ENCODE peak calls at places on chromosome 22, in four cellular contexts. One of them, this sample, is unnamed.

GRCh38 chr22:49647346-49648026 is 180.2 kb downstream of the BRD1 start:
- DNase-seq in neural progenitor cell: no peak
- DNase-seq in cardiac muscle cell: no peak
- DNase-seq in fibroblast of lung: no peak
- DNase-seq in this sample: no peak

GRCh38 chr22:37176464-37177061 is 11.5 kb downstream of the C1QTNF6 start:
- DNase-seq in neural progenitor cell: no peak
- DNase-seq in cardiac muscle cell: no peak
- DNase-seq in fibroblast of lung: peak; percentile 86
- DNase-seq in this sample: no peak

GRCh38 chr22:19802881-19803735 is 42.5 kb downstream of the TBX1 start:
- DNase-seq in neural progenitor cell: no peak
- DNase-seq in cardiac muscle cell: no peak
- DNase-seq in fibroblast of lung: no peak
- DNase-seq in this sample: no peak

GRCh38 chr22:19577422-19577966 is 53.3 kb upstream of the CLDN5 start:
- DNase-seq in neural progenitor cell: no peak
- DNase-seq in cardiac muscle cell: peak; percentile 11
- DNase-seq in fibroblast of lung: no peak
- DNase-seq in this sample: no peak

GRCh38 chr22:30459206-30460052 is 12.4 kb downstream of the SEC14L3 start:
- DNase-seq in neural progenitor cell: peak; percentile 75
- DNase-seq in cardiac muscle cell: peak; percentile 72
- DNase-seq in fibroblast of lung: peak; percentile 14
- DNase-seq in this sample: no peak

GRCh38 chr22:20011123-20011992 is 5.3 kb downstream of the ARVCF start:
- DNase-seq in neural progenitor cell: no peak
- DNase-seq in cardiac muscle cell: no peak
- DNase-seq in fibroblast of lung: no peak
- DNase-seq in this sample: no peak

GRCh38 chr22:36879775-36880174 is 19.0 kb downstream of the NCF4 start:
- DNase-seq in neural progenitor cell: no peak
- DNase-seq in cardiac muscle cell: no peak
- DNase-seq in fibroblast of lung: no peak
- DNase-seq in this sample: no peak

GRCh38 chr22:30038219-30038618 is 42.0 kb upstream of the HORMAD2 start:
- DNase-seq in neural progenitor cell: no peak
- DNase-seq in cardiac muscle cell: no peak
- DNase-seq in fibroblast of lung: peak; percentile 76
- DNase-seq in this sample: no peak

GRCh38 chr22:27554106-27554814 is 247.3 kb downstream of the MN1 start:
- DNase-seq in neural progenitor cell: peak; percentile 40
- DNase-seq in cardiac muscle cell: no peak
- DNase-seq in fibroblast of lung: peak; percentile 69
- DNase-seq in this sample: no peak

GRCh38 chr22:29816128-29816527 is 21.9 kb downstream of the ASCC2 start:
- DNase-seq in neural progenitor cell: no peak
- DNase-seq in cardiac muscle cell: no peak
- DNase-seq in fibroblast of lung: peak; percentile 28
- DNase-seq in this sample: no peak

GRCh38 chr22:48712558-48712957 is 1115.1 kb downstream of the BRD1 start:
- DNase-seq in neural progenitor cell: no peak
- DNase-seq in cardiac muscle cell: no peak
- DNase-seq in fibroblast of lung: no peak
- DNase-seq in this sample: no peak

GRCh38 chr22:19143212-19143611 is 1.2 kb downstream of the ESS2 start:
- DNase-seq in neural progenitor cell: no peak
- DNase-seq in cardiac muscle cell: no peak
- DNase-seq in fibroblast of lung: no peak
- DNase-seq in this sample: no peak

GRCh38 chr22:20761536-20761935 is 12.4 kb upstream of the SERPIND1 start:
- DNase-seq in neural progenitor cell: no peak
- DNase-seq in cardiac muscle cell: no peak
- DNase-seq in fibroblast of lung: no peak
- DNase-seq in this sample: no peak

GRCh38 chr22:33811686-33812085 is 108.6 kb downstream of the LARGE1 start:
- DNase-seq in neural progenitor cell: peak; percentile 26
- DNase-seq in cardiac muscle cell: peak; percentile 15
- DNase-seq in fibroblast of lung: peak; percentile 79
- DNase-seq in this sample: no peak

GRCh38 chr22:38788016-38788415 is 5.9 kb downstream of the DNAL4 start:
- DNase-seq in neural progenitor cell: no peak
- DNase-seq in cardiac muscle cell: no peak
- DNase-seq in fibroblast of lung: peak; percentile 68
- DNase-seq in this sample: no peak

GRCh38 chr22:36737776-36738175 is 34.2 kb upstream of the CACNG2 start:
- DNase-seq in neural progenitor cell: no peak
- DNase-seq in cardiac muscle cell: no peak
- DNase-seq in fibroblast of lung: no peak
- DNase-seq in this sample: no peak

GRCh38 chr22:38870791-38871359 is 1.1 kb downstream of the CBX6 start:
- DNase-seq in neural progenitor cell: peak; percentile 50
- DNase-seq in cardiac muscle cell: no peak
- DNase-seq in fibroblast of lung: no peak
- DNase-seq in this sample: no peak

DNA sequence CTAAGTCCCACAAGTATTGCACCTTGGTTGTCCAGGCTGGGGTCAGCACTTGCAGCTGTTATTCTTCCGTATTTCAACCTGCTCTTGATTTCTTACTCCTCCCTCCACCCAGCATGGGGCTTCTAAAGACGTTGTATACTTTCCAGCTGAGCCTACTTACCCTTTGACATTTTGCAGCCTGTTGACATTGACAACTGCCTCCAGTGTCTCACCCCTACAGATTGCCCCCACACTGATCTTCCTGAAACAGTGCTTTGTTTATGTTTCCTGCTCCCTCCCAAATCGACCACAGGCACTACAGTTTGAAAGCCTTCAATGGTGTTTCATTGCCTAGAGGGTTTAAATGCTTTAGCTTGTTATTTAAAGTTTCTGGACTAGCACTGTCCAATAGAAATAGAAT is 56.6 kb downstream of the FAM83F start:
- DNase-seq in neural progenitor cell: no peak
- DNase-seq in cardiac muscle cell: no peak
- DNase-seq in fibroblast of lung: no peak
- DNase-seq in this sample: no peak
- H3K4me3 ChIP-seq in neural progenitor cell: no peak overlapping the region
- H3K4me3 ChIP-seq in cardiac muscle cell: no peak overlapping the region
- H3K4me3 ChIP-seq in fibroblast of lung: no peak overlapping the region
- H3K4me3 ChIP-seq in this sample: no peak overlapping the region

GRCh38 chr22:23777776-23778575 is 5.3 kb downstream of the MMP11 start:
- DNase-seq in neural progenitor cell: no peak
- DNase-seq in cardiac muscle cell: no peak
- DNase-seq in fibroblast of lung: no peak
- DNase-seq in this sample: no peak

GRCh38 chr22:23778576-23778900 is 5.9 kb downstream of the MMP11 start:
- DNase-seq in neural progenitor cell: no peak
- DNase-seq in cardiac muscle cell: no peak
- DNase-seq in fibroblast of lung: no peak
- DNase-seq in this sample: no peak

GRCh38 chr22:23780146-23780748 is 6.5 kb upstream of the SMARCB1 start:
- DNase-seq in neural progenitor cell: no peak
- DNase-seq in cardiac muscle cell: no peak
- DNase-seq in fibroblast of lung: no peak
- DNase-seq in this sample: no peak

GRCh38 chr22:23779731-23780130 is 7.0 kb upstream of the SMARCB1 start:
- DNase-seq in neural progenitor cell: no peak
- DNase-seq in cardiac muscle cell: no peak
- DNase-seq in fibroblast of lung: no peak
- DNase-seq in this sample: no peak

DNA sequence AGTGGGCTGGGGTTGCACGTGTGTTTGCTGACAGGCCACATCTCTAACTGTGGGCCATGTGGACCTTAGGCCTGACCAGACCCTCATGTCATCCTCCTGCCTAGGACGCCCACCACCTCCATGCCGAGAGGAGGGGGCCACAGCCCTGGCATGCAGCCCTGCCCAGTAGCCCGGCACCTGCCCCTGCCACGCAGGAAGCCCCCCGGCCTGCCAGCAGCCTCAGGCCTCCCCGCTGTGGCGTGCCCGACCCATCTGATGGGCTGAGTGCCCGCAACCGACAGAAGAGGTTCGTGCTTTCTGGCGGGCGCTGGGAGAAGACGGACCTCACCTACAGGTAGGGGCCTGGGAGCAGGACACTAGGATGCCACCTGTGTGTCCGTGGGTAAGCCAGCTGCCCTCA is 6.4 kb downstream of the MMP11 start:
- DNase-seq in neural progenitor cell: no peak
- DNase-seq in cardiac muscle cell: no peak
- DNase-seq in fibroblast of lung: no peak
- DNase-seq in this sample: no peak
- TF ChIP-seq CTCF in neural progenitor cell: no peak
- TF ChIP-seq CTCF in cardiac muscle cell: no peak
- TF ChIP-seq CTCF in fibroblast of lung: no peak
- TF ChIP-seq CTCF in this sample: no peak

DNA sequence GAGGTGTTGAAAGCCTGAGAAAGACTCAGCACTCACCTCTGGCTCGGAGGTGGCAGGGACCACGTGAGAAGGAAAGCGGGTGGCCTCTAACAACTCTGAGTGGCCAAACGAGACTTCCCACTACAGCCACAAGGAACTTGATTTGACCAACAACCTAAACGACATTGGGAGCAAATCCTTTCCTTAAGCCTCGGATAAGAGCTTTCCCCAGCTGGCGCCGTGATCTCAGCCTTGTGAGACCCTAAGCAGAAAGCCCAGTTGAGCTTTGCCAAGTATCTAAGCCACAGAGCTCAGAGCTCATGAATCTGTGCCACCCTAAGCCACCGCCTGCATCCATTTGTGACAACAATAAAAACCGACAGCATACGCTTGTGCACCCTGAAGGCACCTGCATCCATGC is 636.0 kb downstream of the TBC1D22A start:
- DNase-seq in neural progenitor cell: no peak
- DNase-seq in cardiac muscle cell: no peak
- DNase-seq in fibroblast of lung: no peak
- DNase-seq in this sample: no peak
- H3K27me3 ChIP-seq in neural progenitor cell: no peaks in the 10 kb centered on the region
- H3K27me3 ChIP-seq in cardiac muscle cell: no peaks in the 10 kb centered on the region
- H3K27me3 ChIP-seq in fibroblast of lung: no peaks in the 10 kb centered on the region
- H3K27me3 ChIP-seq in this sample: no peaks in the 10 kb centered on the region

DNA sequence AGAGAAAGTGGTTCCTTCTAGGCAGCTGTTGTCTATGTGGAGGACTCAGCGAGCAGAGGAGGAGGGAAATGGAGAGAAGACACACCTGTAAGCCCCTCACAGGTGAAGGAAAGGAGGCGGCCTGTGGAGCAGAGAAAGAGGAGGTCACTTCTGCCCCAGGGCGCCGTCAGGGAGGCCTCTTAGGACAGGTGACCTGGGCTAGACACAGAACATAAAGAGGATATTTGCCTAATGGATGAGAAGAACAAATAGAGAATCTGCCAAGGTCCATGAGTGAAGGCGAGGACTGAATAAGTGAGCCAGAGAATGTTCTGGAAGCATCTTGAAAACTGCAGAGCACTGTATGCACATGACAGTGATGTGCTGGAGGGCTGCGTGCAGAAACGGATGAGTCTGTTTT is 2.2 kb upstream of the SCUBE1 start:
- DNase-seq in neural progenitor cell: no peak
- DNase-seq in cardiac muscle cell: no peak
- DNase-seq in fibroblast of lung: no peak
- DNase-seq in this sample: no peak
- H3K4me3 ChIP-seq in neural progenitor cell: no peak overlapping the region
- H3K4me3 ChIP-seq in cardiac muscle cell: no peak overlapping the region
- H3K4me3 ChIP-seq in fibroblast of lung: no peak overlapping the region
- H3K4me3 ChIP-seq in this sample: no peak overlapping the region

GRCh38 chr22:46734830-46735453 is 3.1 kb downstream of the CERK start:
- DNase-seq in neural progenitor cell: no peak
- DNase-seq in cardiac muscle cell: no peak
- DNase-seq in fibroblast of lung: no peak
- DNase-seq in this sample: no peak
- TF ChIP-seq CTCF in neural progenitor cell: no peak
- TF ChIP-seq CTCF in cardiac muscle cell: no peak
- TF ChIP-seq CTCF in fibroblast of lung: no peak
- TF ChIP-seq CTCF in this sample: no peak

GRCh38 chr22:23098230-23098705 is 27.9 kb downstream of the GNAZ start:
- DNase-seq in neural progenitor cell: no peak
- DNase-seq in cardiac muscle cell: no peak
- DNase-seq in fibroblast of lung: no peak
- DNase-seq in this sample: no peak

GRCh38 chr22:23099525-23099792 is 29.1 kb downstream of the GNAZ start:
- DNase-seq in neural progenitor cell: no peak
- DNase-seq in cardiac muscle cell: peak; percentile 9
- DNase-seq in fibroblast of lung: no peak
- DNase-seq in this sample: no peak

GRCh38 chr22:23097412-23098229 is 27.3 kb downstream of the GNAZ start:
- DNase-seq in neural progenitor cell: no peak
- DNase-seq in cardiac muscle cell: no peak
- DNase-seq in fibroblast of lung: no peak
- DNase-seq in this sample: no peak

GRCh38 chr22:23100124-23100801 is 29.9 kb downstream of the GNAZ start:
- DNase-seq in neural progenitor cell: no peak
- DNase-seq in cardiac muscle cell: no peak
- DNase-seq in fibroblast of lung: no peak
- DNase-seq in this sample: no peak

GRCh38 chr22:23098718-23099524 is 28.6 kb downstream of the GNAZ start:
- DNase-seq in neural progenitor cell: no peak
- DNase-seq in cardiac muscle cell: no peak
- DNase-seq in fibroblast of lung: no peak
- DNase-seq in this sample: no peak
- H3K27me3 ChIP-seq in neural progenitor cell: no peaks in the 10 kb centered on the region
- H3K27me3 ChIP-seq in cardiac muscle cell: no peaks in the 10 kb centered on the region
- H3K27me3 ChIP-seq in fibroblast of lung: no peaks in the 10 kb centered on the region
- H3K27me3 ChIP-seq in this sample: no peaks in the 10 kb centered on the region

DNA sequence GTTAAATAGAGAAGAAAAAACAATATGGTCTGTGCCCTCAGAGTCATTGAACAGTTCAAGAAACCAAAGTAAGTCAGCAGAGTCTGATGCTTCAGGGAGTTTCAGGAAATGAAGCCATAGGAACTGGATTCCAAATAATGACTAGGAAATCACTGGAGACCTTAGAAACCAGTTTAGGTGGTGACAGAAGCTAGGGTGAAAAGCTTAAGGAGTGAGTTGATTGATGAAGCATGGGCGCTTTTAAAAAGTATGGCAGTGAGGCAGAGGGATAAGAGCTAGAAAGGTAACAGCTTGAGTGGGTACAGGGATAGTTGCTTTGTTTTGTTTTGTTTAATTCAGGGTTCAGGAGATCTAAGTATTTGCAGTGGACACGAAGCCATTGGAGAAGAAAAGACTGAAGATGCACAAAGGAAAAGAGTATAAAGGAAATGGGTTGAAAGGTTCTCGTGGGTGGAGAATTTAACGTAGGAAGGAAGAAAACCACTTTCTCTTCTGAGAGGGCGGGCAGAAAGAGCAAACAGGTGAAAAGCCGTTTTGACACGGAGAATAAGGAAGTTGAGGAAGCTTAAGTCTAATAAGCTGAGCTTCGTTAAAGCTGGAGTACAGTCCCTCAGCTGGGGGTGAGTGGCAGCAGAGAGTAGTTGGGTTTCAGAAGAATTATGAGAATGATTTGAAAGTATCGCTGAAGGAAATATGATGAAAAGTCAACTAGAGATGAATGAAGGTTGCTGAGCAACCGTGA is 14.8 kb downstream of the SGSM3 start:
- DNase-seq in neural progenitor cell: no peak
- DNase-seq in cardiac muscle cell: no peak
- DNase-seq in fibroblast of lung: no peak
- DNase-seq in this sample: no peak
- H3K4me3 ChIP-seq in neural progenitor cell: no peak overlapping the region
- H3K4me3 ChIP-seq in cardiac muscle cell: no peak overlapping the region
- H3K4me3 ChIP-seq in fibroblast of lung: no peak overlapping the region
- H3K4me3 ChIP-seq in this sample: no peak overlapping the region

This sample was measured in kidney epithelial cell.